ENCODE peak calls at places on chromosome 3, in nine cellular contexts. Z is colonic mucosa; N is H9; X is CD4-positive, alpha-beta T cell; B is PC-9; L is astrocyte; Q is SK-N-SH; I is AG09309; E is pancreas. J is an unnamed sample.

GRCh38 chr3:57227930-57228733 is 603 bp downstream of the APPL1 start:
- DNase-seq in Z (peak), N (peak), X (peak), B (no peak), L (peak), Q (peak), I (no peak), E (peak), J (peak)

GRCh38 chr3:195129644-195130492 is 141.1 kb downstream of the XXYLT1 start:
- DNase-seq in Z (no peak), N (no peak), X (no peak), B (no peak), L (peak), Q (no peak), I (no peak), E (no peak), J (peak)

GRCh38 chr3:146314871-146315270 is 64.0 kb upstream of the PLSCR4 start:
- DNase-seq in Z (no peak), N (no peak), X (no peak), B (no peak), L (peak), Q (no peak), I (no peak), E (no peak), J (no peak)

GRCh38 chr3:37603722-37604121 is 258.0 kb upstream of the CTDSPL start:
- DNase-seq in Z (no peak), N (no peak), X (no peak), B (no peak), L (no peak), Q (no peak), I (no peak), E (no peak), J (no peak)

GRCh38 chr3:173467501-173467900 is 70.0 kb downstream of the NLGN1 start:
- DNase-seq in Z (no peak), N (no peak), X (no peak), B (peak), L (no peak), Q (no peak), I (no peak), E (no peak), J (no peak)

GRCh38 chr3:37849146-37849545 is 12.5 kb upstream of the CTDSPL start:
- DNase-seq in Z (no peak), N (no peak), X (no peak), B (no peak), L (no peak), Q (no peak), I (no peak), E (no peak), J (no peak)

GRCh38 chr3:117997201-117998049 is 1037.2 kb downstream of the IGSF11 start:
- DNase-seq in Z (peak), N (peak), X (peak), B (no peak), L (peak), Q (peak), I (peak), E (peak), J (peak)

GRCh38 chr3:57949779-57950618 is 58.2 kb upstream of the FLNB start:
- DNase-seq in Z (no peak), N (no peak), X (no peak), B (peak), L (no peak), Q (no peak), I (no peak), E (peak), J (no peak)

GRCh38 chr3:143970773-143971366 is 753 bp upstream of the DIPK2A start:
- DNase-seq in Z (peak), N (peak), X (peak), B (peak), L (peak), Q (peak), I (no peak), E (peak), J (peak)

DNA sequence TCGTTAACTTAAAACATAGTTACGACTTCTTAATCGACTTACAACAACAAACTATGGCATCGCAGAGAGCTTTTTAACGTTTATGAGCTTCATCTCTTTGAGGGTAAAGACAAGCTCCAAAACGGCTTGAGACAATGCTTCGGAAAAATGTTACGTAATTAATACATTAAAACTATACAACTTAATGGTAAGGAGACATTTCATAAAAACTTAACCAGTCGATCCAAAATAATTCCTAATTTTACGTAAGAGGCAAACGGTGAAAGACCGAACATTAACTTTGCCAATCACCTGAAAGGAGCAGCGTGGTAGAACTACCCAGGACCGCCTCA is 1.1 kb downstream of the NAA50 start:
- DNase-seq in Z (no peak), N (no peak), X (no peak), B (no peak), L (no peak), Q (no peak), I (no peak), E (no peak), J (no peak)
- TF ChIP-seq CTCF in Z (no peak), N (no peak), X (no peak), B (no peak), L (no peak), Q (no peak), I (no peak), E (no peak), J (no peak)

DNA sequence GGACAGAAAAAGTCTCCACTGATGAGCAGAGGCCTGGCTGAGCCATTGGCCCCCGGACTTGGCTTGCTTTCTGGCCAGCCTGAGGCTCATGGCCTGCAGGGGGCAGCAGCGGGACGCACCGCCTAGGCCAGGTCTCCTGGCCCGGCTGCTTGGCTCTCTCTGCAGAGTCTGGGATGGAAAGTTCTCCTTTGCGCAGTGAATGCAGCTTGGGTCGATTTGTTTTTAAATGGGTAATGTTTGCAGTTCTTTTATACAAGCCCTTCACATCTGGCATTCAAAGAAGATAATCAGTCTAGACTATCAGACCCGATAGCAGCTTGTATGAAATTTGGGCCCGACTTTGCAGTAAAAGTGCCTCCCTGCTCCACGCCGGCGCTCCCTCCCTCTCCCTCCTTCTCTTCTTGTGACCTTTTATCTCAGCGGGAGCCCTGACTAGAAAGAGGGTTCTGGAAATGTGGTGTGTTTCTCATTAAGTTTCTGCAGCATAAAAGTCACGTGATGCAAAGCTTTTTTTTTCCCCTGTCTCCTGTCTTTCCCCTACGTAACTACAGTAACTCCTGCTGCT is 59.9 kb downstream of the ZNF621 start:
- DNase-seq in Z (peak), N (peak), X (peak), B (no peak), L (peak), Q (peak), I (peak), E (peak), J (peak)
- TF ChIP-seq CTCF in Z (peak), N (peak), X (peak), B (peak), L (peak), Q (peak), I (peak), E (peak), J (peak)

DNA sequence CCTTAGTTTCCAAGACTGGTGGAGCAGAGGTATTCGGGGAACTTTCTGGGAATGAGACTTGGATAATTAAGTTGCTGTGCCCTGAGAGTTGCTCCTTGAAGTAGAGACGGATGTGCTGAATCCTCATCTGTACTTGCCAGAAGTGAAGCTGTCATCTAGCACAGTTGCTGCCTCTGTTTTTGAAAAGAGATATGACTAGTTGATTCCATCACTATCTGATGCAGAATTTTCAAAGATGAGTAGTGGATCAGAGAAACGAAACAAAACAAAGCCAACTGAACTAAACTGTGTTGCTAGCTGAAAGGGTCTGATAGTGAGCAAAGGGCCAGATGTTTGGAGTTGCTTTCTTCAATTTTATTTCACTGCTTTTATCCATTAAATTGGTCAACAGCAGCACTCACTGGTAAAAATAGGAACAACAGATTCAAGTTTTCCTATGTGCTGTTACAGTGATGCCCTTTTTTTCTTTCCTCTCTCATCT is 52.7 kb downstream of the MITF start:
- DNase-seq in Z (no peak), N (no peak), X (no peak), B (no peak), L (peak), Q (peak), I (peak), E (no peak), J (no peak)
- TF ChIP-seq CTCF in Z (no peak), N (peak), X (no peak), B (peak), L (peak), Q (peak), I (peak), E (peak), J (no peak)

DNA sequence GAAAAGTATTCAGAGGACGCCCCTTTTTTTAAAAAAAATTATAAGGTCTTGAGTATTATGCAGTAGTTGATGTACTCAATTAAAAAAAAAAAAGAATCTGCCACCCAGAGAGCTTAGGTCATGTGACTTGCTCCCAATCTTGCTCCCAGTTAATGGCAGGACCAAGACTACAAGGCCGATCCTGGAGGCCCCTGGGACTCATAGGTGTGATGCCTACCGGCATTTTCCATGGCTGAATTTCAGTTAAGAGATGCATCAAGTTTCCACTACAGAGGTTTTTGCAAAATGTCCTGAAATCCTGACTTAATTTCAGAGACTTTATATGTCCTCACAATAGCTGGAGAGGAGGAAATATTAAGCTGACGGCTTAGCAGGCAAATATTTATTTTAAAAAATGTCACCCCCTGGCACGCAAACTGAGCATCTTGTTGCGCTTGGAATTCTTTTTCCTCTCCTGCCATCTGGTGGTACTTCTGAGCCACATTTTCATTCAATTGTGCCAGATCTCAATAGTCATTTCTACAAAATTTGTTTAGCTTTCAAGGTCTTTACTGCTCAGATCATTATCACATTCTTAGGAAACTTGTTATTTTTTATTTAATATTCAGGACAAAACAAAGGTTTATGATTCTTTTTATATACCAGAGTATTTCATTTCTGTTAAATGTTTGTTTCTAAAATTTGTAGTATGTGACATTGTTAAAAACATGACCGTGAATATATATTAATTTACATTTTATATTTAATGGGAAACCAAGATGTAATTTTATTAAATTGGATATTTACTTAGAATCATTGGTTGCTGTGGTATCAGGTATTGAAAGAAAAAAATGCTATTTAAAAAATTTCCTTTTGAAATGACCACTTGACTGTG is 189.1 kb upstream of the THRB start:
- DNase-seq in Z (peak), N (no peak), X (no peak), B (peak), L (peak), Q (peak), I (peak), E (no peak), J (no peak)
- TF ChIP-seq CTCF in Z (peak), N (peak), X (no peak), B (peak), L (peak), Q (peak), I (peak), E (peak), J (no peak)

DNA sequence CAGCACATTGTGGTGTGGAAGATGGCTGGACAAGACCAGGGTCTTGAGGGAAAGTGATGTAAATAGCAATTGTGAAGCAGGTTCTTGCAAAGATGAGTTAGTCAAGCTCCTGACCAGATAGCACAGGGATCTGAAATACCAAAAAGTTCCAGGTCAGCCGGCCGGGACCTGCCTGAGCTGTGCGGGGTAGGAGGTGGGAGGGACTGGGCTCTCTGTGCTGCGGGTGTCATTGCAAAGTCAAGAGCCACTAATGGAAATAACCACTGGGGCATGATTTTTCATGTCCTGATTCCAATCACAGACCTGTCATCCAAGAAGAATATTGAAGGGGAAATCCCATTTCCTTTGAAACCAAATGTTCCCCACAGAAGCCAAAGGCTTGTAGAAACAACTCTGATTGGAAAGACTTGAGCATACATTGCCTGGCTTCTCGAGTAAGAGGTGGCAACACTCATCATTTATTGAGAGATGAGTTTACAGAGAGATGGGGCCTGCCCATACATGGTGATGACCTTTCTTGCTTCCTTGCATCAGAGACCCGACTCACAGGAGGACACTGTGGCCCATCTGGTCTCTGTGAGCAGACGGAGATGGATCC is 44.2 kb upstream of the KY start:
- DNase-seq in Z (no peak), N (no peak), X (no peak), B (no peak), L (no peak), Q (no peak), I (no peak), E (no peak), J (no peak)
- TF ChIP-seq CTCF in Z (no peak), N (no peak), X (no peak), B (no peak), L (no peak), Q (no peak), I (no peak), E (no peak), J (no peak)

DNA sequence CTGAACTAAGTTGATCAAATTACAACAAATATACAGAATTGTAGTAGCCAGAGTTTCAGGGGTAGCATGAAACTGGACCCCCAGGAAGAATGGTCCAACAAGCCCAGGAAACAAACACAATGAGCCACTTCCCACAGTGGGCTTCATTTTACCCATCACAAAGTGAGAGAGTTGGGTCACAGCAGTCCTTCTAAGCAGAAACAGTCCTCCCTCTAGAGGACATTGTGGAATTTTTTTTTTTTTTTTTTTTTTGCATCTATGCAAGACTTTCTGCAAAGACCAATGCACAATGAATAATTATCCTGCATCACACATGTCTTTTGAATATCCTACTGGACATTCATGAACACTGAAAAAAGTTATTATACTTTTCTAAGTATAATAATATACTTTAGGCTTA is 73.8 kb upstream of the ATP13A5 start:
- DNase-seq in Z (no peak), N (no peak), X (no peak), B (no peak), L (no peak), Q (peak), I (no peak), E (no peak), J (no peak)
- TF ChIP-seq CTCF in Z (no peak), N (peak), X (no peak), B (peak), L (peak), Q (peak), I (no peak), E (no peak), J (no peak)

GRCh38 chr3:67540198-67540894 is 114.1 kb downstream of the SUCLG2 start:
- DNase-seq in Z (no peak), N (peak), X (no peak), B (no peak), L (no peak), Q (no peak), I (no peak), E (no peak), J (no peak)
- TF ChIP-seq CTCF in Z (no peak), N (peak), X (no peak), B (no peak), L (no peak), Q (no peak), I (no peak), E (no peak), J (no peak)

J was measured in activated B cell treated with CpG ODN at 0.5 μM for 24 hours.